ENCODE peak calls at places on chromosomes 5 and 9, in six cellular contexts. D is HEK293T, B is WTC11, L is HCT116, I is GM12878, E is HepG2. M is an unnamed sample.

GRCh38 chr5:116534988-116535387 is 39.6 kb downstream of the SEMA6A start:
- DNase-seq in E (no peak), B (no peak), L (no peak), D (no peak), I (no peak), M (no peak)

GRCh38 chr9:13992136-13992798 is 321.7 kb downstream of the NFIB start:
- DNase-seq in D (no peak), B (no peak), E (no peak), L (no peak), I (no peak), M (no peak)

GRCh38 chr5:74538206-74538661 is 102.3 kb downstream of the ENC1 start:
- DNase-seq in E (peak), B (no peak), I (no peak), L (no peak), D (no peak), M (no peak)

GRCh38 chr5:141182248-141182647 is at the start of gene PCDHB16:
- DNase-seq in L (no peak), B (peak), D (peak), I (no peak), E (peak), M (no peak)

GRCh38 chr9:78745331-78745730 is 448.4 kb downstream of the PSAT1 start:
- DNase-seq in B (no peak), D (no peak), I (no peak), E (no peak), L (no peak), M (no peak)

GRCh38 chr5:161847447-161847846 is 473 bp upstream of the GABRA1 start:
- DNase-seq in B (no peak), I (no peak), D (no peak), E (no peak), L (no peak), M (peak)

GRCh38 chr9:126612329-126612812 is 1.4 kb upstream of the LMX1B start:
- DNase-seq in I (no peak), D (peak), B (no peak), L (no peak), E (no peak), M (no peak)

GRCh38 chr5:57113486-57113885 is 60.4 kb upstream of the GPBP1 start:
- DNase-seq in E (no peak), D (no peak), L (no peak), I (no peak), B (no peak), M (no peak)

GRCh38 chr5:137190441-137190840 is 308.7 kb downstream of the SPOCK1 start:
- DNase-seq in E (no peak), I (no peak), L (no peak), B (no peak), D (no peak), M (no peak)

GRCh38 chr5:56589486-56589870 is 225.9 kb upstream of the MAP3K1 start:
- DNase-seq in I (no peak), L (no peak), D (no peak), E (no peak), B (no peak), M (no peak)

GRCh38 chr9:134320195-134320885 is 5.9 kb upstream of the RXRA start:
- DNase-seq in L (no peak), I (no peak), D (no peak), E (no peak), B (no peak), M (no peak)

GRCh38 chr5:1255081-1255561 is 29.9 kb downstream of the SLC6A18 start:
- DNase-seq in D (no peak), E (no peak), I (no peak), B (no peak), L (no peak), M (no peak)

GRCh38 chr9:13588151-13589043 is 308.9 kb upstream of the MPDZ start:
- DNase-seq in B (no peak), E (no peak), L (no peak), I (no peak), D (peak), M (no peak)

GRCh38 chr9:70609542-70610286 is 195.3 kb upstream of the KLF9 start:
- DNase-seq in B (no peak), D (no peak), E (no peak), L (no peak), I (no peak), M (no peak)

GRCh38 chr5:141840826-141841360 is 37.3 kb downstream of the PCDH1 start:
- DNase-seq in B (no peak), I (no peak), E (no peak), D (no peak), L (no peak), M (no peak)

GRCh38 chr9:91197232-91198181 is 164.2 kb downstream of the AUH start:
- DNase-seq in L (peak), D (no peak), E (peak), I (no peak), B (no peak), M (no peak)

GRCh38 chr5:103364074-103364473 is 105.5 kb downstream of the MACIR start:
- DNase-seq in I (no peak), E (no peak), B (no peak), L (no peak), D (no peak), M (no peak)

GRCh38 chr9:83007521-83008300 is 55.2 kb downstream of the RASEF start:
- DNase-seq in L (no peak), E (no peak), B (no peak), D (no peak), I (no peak), M (no peak)

GRCh38 chr9:137485343-137486140 is 26.4 kb upstream of the NSMF start:
- DNase-seq in L (no peak), I (no peak), E (no peak), D (no peak), B (no peak), M (no peak)

GRCh38 chr5:83026930-83027687 is 50.1 kb downstream of the TMEM167A start:
- DNase-seq in L (no peak), D (no peak), E (no peak), I (peak), B (peak), M (peak)

GRCh38 chr5:77316871-77317661 is 106.6 kb downstream of the PDE8B start:
- DNase-seq in D (no peak), L (no peak), B (no peak), I (no peak), E (no peak), M (no peak)

GRCh38 chr9:91534374-91534773 is 110.7 kb upstream of the NFIL3 start:
- DNase-seq in I (no peak), E (no peak), D (no peak), B (no peak), L (no peak), M (no peak)

GRCh38 chr9:137294684-137295312 is 7.3 kb downstream of the NRARP start:
- DNase-seq in E (no peak), B (peak), I (no peak), L (no peak), D (no peak), M (no peak)

GRCh38 chr9:101354143-101354764 is 30.6 kb downstream of the BAAT start:
- DNase-seq in B (no peak), L (no peak), D (no peak), I (no peak), E (peak), M (no peak)

GRCh38 chr5:40717281-40717680 is 37.6 kb downstream of the PTGER4 start:
- DNase-seq in I (no peak), B (no peak), E (no peak), D (no peak), L (no peak), M (no peak)

GRCh38 chr9:9552665-9553064 is 1060.1 kb downstream of the PTPRD start:
- DNase-seq in B (no peak), I (no peak), D (no peak), L (no peak), E (no peak), M (no peak)

GRCh38 chr9:75185585-75186170 is 97.4 kb downstream of the OSTF1 start:
- DNase-seq in E (peak), B (peak), D (peak), I (no peak), L (peak), M (peak)

GRCh38 chr5:151288180-151288579 is 15.4 kb downstream of the SLC36A3 start:
- DNase-seq in E (peak), I (no peak), D (peak), L (peak), B (no peak), M (no peak)

GRCh38 chr9:95989304-95989703 is 113.8 kb downstream of the ERCC6L2 start:
- DNase-seq in D (no peak), B (no peak), L (no peak), I (no peak), E (no peak), M (no peak)

GRCh38 chr9:534886-535285 is 306.6 kb upstream of the DMRT1 start:
- DNase-seq in L (no peak), B (no peak), E (no peak), I (no peak), D (no peak), M (no peak)

GRCh38 chr5:168424506-168425298 is 61.6 kb upstream of the RARS1 start:
- DNase-seq in B (no peak), I (no peak), L (no peak), E (no peak), D (no peak), M (no peak)

GRCh38 chr5:151612689-151613427 is 21.7 kb upstream of the FAT2 start:
- DNase-seq in I (peak), B (no peak), L (peak), E (no peak), D (no peak), M (no peak)

GRCh38 chr5:157196045-157196444 is 15.4 kb downstream of the ITK start:
- DNase-seq in B (no peak), E (no peak), I (no peak), L (no peak), D (no peak), M (no peak)

GRCh38 chr5:16792278-16793275 is 143.5 kb downstream of the MYO10 start:
- DNase-seq in B (no peak), E (no peak), D (no peak), I (no peak), L (no peak), M (no peak)

GRCh38 chr5:126624534-126624933 is 23.8 kb downstream of the PHAX start:
- DNase-seq in L (peak), B (no peak), D (no peak), E (peak), I (no peak), M (no peak)

GRCh38 chr9:114503009-114503408 is 2.3 kb downstream of the WHRN start:
- DNase-seq in D (no peak), L (no peak), I (no peak), B (no peak), E (no peak), M (no peak)

GRCh38 chr5:173809014-173809413 is 79.1 kb upstream of the CPEB4 start:
- DNase-seq in D (no peak), L (no peak), E (no peak), B (no peak), I (no peak), M (no peak)

GRCh38 chr5:172565455-172565854 is 75.6 kb upstream of the NEURL1B start:
- DNase-seq in B (no peak), L (no peak), D (no peak), I (no peak), E (no peak), M (no peak)

GRCh38 chr9:91814214-91814613 is 135.8 kb downstream of the ROR2 start:
- DNase-seq in L (no peak), I (no peak), B (no peak), E (no peak), D (no peak), M (no peak)

GRCh38 chr9:32394381-32395049 is 10.1 kb downstream of the ACO1 start:
- DNase-seq in D (no peak), B (no peak), I (no peak), L (no peak), E (no peak), M (no peak)

GRCh38 chr5:80141681-80142080 is 106.5 kb downstream of the THBS4 start:
- DNase-seq in B (no peak), E (no peak), I (no peak), L (no peak), D (no peak), M (no peak)

GRCh38 chr5:80142996-80143395 is 107.8 kb downstream of the THBS4 start:
- DNase-seq in L (no peak), D (no peak), E (no peak), B (no peak), I (no peak), M (no peak)

GRCh38 chr5:80141147-80141671 is 106.1 kb downstream of the THBS4 start:
- DNase-seq in D (no peak), I (no peak), B (peak), E (no peak), L (no peak), M (peak)

GRCh38 chr5:80139573-80139972 is 104.4 kb downstream of the THBS4 start:
- DNase-seq in I (no peak), L (no peak), E (no peak), B (no peak), D (no peak), M (no peak)

GRCh38 chr5:80140496-80140895 is 105.3 kb downstream of the THBS4 start:
- DNase-seq in E (no peak), D (no peak), L (no peak), I (no peak), B (no peak), M (no peak)
- TF ChIP-seq SP1 in E (no peak), D (no peak), L (no peak), I (no peak), B (no peak), M (no peak)

GRCh38 chr5:160054831-160055230 is 45.9 kb downstream of the TTC1 start:
- DNase-seq in D (no peak), I (no peak), B (no peak), L (no peak), E (no peak), M (no peak)
- TF ChIP-seq SP1 in D (no peak), I (no peak), B (no peak), L (no peak), E (no peak), M (no peak)

GRCh38 chr5:32225445-32225844 is 51.3 kb upstream of the GOLPH3 start:
- DNase-seq in B (no peak), I (no peak), L (no peak), E (peak), D (no peak), M (no peak)
- TF ChIP-seq SP1 in B (no peak), I (no peak), L (no peak), E (no peak), D (no peak), M (no peak)

GRCh38 chr5:132812123-132812948 is 766 bp upstream of the SOWAHA start:
- DNase-seq in L (no peak), I (no peak), E (no peak), B (no peak), D (no peak), M (no peak)
- TF ChIP-seq SP1 in L (no peak), I (no peak), E (no peak), B (no peak), D (no peak), M (no peak)

DNA sequence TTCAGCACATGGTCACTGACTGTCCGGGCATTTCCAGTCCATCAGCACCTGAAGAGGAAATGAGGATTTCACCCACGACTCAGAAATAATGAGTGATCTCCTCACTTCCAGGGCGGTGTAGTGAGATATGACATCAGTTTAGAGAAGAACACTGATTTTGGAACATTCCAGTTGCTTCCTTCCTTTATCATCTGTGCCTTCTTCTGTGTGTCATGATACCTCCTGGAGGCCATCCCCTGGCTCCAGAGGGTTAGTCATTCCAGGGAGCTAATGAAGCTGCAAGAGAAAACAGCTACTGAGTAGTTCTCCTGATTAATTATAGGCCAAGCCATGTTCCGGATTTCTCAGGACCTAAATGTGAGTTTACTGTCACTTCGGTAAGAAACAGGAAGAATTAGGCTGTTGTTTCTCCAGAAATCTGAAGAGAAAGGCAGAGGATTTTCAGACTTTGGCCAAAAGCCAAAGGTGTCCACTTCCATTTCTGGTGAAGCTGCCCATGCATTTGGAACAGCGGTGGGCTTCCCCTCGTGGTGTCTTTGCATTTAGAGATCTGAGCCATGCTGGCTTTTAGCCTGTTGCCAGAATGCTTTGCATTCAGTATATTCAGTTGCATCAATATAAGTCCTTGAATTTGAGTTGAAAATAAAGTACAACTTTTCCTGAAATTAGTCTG is 161.3 kb upstream of the OTULINL start:
- DNase-seq in I (no peak), L (no peak), E (no peak), D (no peak), B (no peak), M (no peak)
- TF ChIP-seq SP1 in I (no peak), L (no peak), E (no peak), D (no peak), B (no peak), M (no peak)

GRCh38 chr5:171534009-171534895 is 114.8 kb downstream of the FGF18 start:
- DNase-seq in L (no peak), E (no peak), B (no peak), D (no peak), I (no peak), M (no peak)
- TF ChIP-seq SP1 in L (no peak), E (no peak), B (no peak), D (no peak), I (no peak), M (no peak)

M was measured in H1.